ENCODE peak calls at places on chromosome 21, in four cellular contexts. S, K, D and B are unnamed samples.
A peak's percentile ranks its signal among the peaks of the same experiment; 100 is the strongest.

GRCh38 chr21:41149199-41149598 is 18.8 kb upstream of the BACE2 start:
- DNase-seq in S (no peak), K (no peak), D (no peak), B (no peak)

GRCh38 chr21:20943476-20944085 is 54.6 kb upstream of the NCAM2 start:
- DNase-seq in S (no peak), K (no peak), D (no peak), B (no peak)

GRCh38 chr21:24375201-24375600 is 1232.1 kb downstream of the MRPL39 start:
- DNase-seq in S (peak; percentile 20), K (no peak), D (no peak), B (no peak)

GRCh38 chr21:17469727-17470126 is 43.1 kb upstream of the CXADR start:
- DNase-seq in S (no peak), K (no peak), D (no peak), B (no peak)

GRCh38 chr21:36927718-36928117 is 38.8 kb downstream of the HLCS start:
- DNase-seq in S (peak; percentile 90), K (peak; percentile 79), D (peak; percentile 91), B (peak; percentile 92)

GRCh38 chr21:35562876-35563275 is 497.4 kb downstream of the SETD4 start:
- DNase-seq in S (no peak), K (no peak), D (no peak), B (no peak)

GRCh38 chr21:38323721-38324591 is 67.2 kb downstream of the KCNJ15 start:
- DNase-seq in S (no peak), K (no peak), D (no peak), B (peak; percentile 30)

GRCh38 chr21:31282095-31282709 is 61.9 kb downstream of the TIAM1 start:
- DNase-seq in S (no peak), K (no peak), D (no peak), B (no peak)

GRCh38 chr21:32476661-32477423 is 64.3 kb downstream of the EVA1C start:
- DNase-seq in S (no peak), K (no peak), D (peak; percentile 23), B (no peak)

GRCh38 chr21:29174607-29175013 is 44.2 kb downstream of the MAP3K7CL start:
- DNase-seq in S (no peak), K (no peak), D (no peak), B (no peak)

GRCh38 chr21:36589352-36589971 is 109.5 kb upstream of the SIM2 start:
- DNase-seq in S (no peak), K (peak; percentile 68), D (no peak), B (no peak)

GRCh38 chr21:40839551-40839950 is 7.4 kb downstream of the DSCAM start:
- DNase-seq in S (no peak), K (no peak), D (no peak), B (no peak)

GRCh38 chr21:35256468-35256988 is 207.4 kb upstream of the RUNX1 start:
- DNase-seq in S (no peak), K (no peak), D (peak; percentile 79), B (peak; percentile 90)

GRCh38 chr21:15289246-15289645 is 224.4 kb upstream of the NRIP1 start:
- DNase-seq in S (no peak), K (no peak), D (no peak), B (no peak)

GRCh38 chr21:31283025-31283424 is 61.0 kb downstream of the TIAM1 start:
- DNase-seq in S (no peak), K (no peak), D (no peak), B (no peak)

GRCh38 chr21:37658994-37659458 is 257.2 kb downstream of the KCNJ6 start:
- DNase-seq in S (no peak), K (no peak), D (no peak), B (no peak)

GRCh38 chr21:18493420-18493819 is 89.8 kb upstream of the TMPRSS15 start:
- DNase-seq in S (no peak), K (no peak), D (no peak), B (no peak)

GRCh38 chr21:45952974-45953373 is 28.6 kb upstream of the COL6A1 start:
- DNase-seq in S (no peak), K (no peak), D (peak; percentile 45), B (no peak)

GRCh38 chr21:45951676-45952075 is 29.9 kb upstream of the COL6A1 start:
- DNase-seq in S (no peak), K (no peak), D (no peak), B (no peak)

GRCh38 chr21:45949928-45950739 is 31.4 kb upstream of the COL6A1 start:
- DNase-seq in S (no peak), K (no peak), D (peak; percentile 71), B (no peak)

GRCh38 chr21:45948576-45949141 is 32.9 kb upstream of the COL6A1 start:
- DNase-seq in S (no peak), K (no peak), D (no peak), B (no peak)

GRCh38 chr21:45950740-45951515 is 30.6 kb upstream of the COL6A1 start:
- DNase-seq in S (no peak), K (no peak), D (peak; percentile 73), B (no peak)
- TF ChIP-seq CTCF in S (no peak), K (no peak), D (no peak), B (no peak)

GRCh38 chr21:45356653-45357435 is 48.1 kb upstream of the COL18A1 start:
- DNase-seq in S (no peak), K (no peak), D (peak; percentile 29), B (no peak)
- TF ChIP-seq CTCF in S (no peak), K (no peak), D (no peak), B (no peak)

GRCh38 chr21:33855190-33855589 is 60.4 kb downstream of the ATP5PO start:
- DNase-seq in S (no peak), K (no peak), D (no peak), B (no peak)
- TF ChIP-seq CTCF in S (no peak), K (no peak), D (no peak), B (no peak)

GRCh38 chr21:42164064-42164789 is 54.7 kb upstream of the ABCG1 start:
- DNase-seq in S (peak; percentile 65), K (peak; percentile 77), D (no peak), B (peak; percentile 56)
- TF ChIP-seq CTCF in S (peak; percentile 25), K (peak; percentile 75), D (no peak), B (peak; percentile 48)

GRCh38 chr21:43782741-43783700 is 6.4 kb upstream of the RRP1 start:
- DNase-seq in S (no peak), K (no peak), D (no peak), B (no peak)
- TF ChIP-seq CTCF in S (no peak), K (no peak), D (no peak), B (no peak)

DNA sequence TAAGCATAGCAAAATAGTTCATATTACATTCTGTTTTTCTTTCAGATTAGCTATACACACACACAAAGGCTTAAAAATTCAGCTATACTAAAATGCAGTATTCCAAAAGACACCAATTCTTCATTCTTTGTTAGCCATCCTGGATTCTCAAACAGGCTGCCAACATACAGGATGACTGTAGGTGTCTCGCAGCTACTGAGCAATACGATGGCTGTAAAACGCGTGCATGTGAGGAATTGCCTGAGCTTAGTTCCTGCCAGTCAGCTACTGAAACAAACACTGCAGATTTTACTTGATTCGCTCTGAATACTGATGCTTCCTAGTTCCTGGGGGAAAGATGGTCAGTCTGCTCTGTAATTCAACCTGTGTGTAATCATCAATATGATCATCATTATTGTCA is 24.7 kb upstream of the HMGN1 start:
- DNase-seq in S (no peak), K (no peak), D (no peak), B (no peak)
- TF ChIP-seq CTCF in S (no peak), K (peak; percentile 24), D (no peak), B (peak; percentile 52)

GRCh38 chr21:26499475-26499874 is 73.6 kb downstream of the CYYR1 start:
- DNase-seq in S (no peak), K (no peak), D (no peak), B (no peak)

GRCh38 chr21:26506951-26507350 is 66.1 kb downstream of the CYYR1 start:
- DNase-seq in S (no peak), K (no peak), D (no peak), B (no peak)

GRCh38 chr21:26501622-26502021 is 71.5 kb downstream of the CYYR1 start:
- DNase-seq in S (no peak), K (no peak), D (no peak), B (no peak)
- TF ChIP-seq CTCF in S (no peak), K (no peak), D (no peak), B (no peak)